ENCODE peak calls at places on chromosomes 11 and 22, in six cellular contexts. A, K, R, P, W and Y are unnamed samples.

GRCh38 chr11:46465683-46466082 is 74.1 kb upstream of the CHRM4 start:
- DNase-seq in P (no peak), K (no peak), R (no peak), W (no peak), A (no peak), Y (no peak)

GRCh38 chr11:130487390-130488186 is 39.1 kb downstream of the ADAMTS15 start:
- DNase-seq in R (no peak), P (peak; percentile 27), A (no peak), W (no peak), K (no peak), Y (no peak)

GRCh38 chr11:105923814-105924213 is 98.2 kb downstream of the MSANTD4 start:
- DNase-seq in P (no peak), A (peak; percentile 71), K (no peak), R (no peak), W (no peak), Y (no peak)

GRCh38 chr11:86089659-86090058 is 20.8 kb upstream of the PICALM start:
- DNase-seq in R (no peak), W (no peak), P (no peak), K (no peak), A (peak; percentile 68), Y (no peak)

GRCh38 chr11:1303196-1303821 is 6.1 kb downstream of the TOLLIP start:
- DNase-seq in R (peak; percentile 4), K (peak; percentile 49), W (peak; percentile 68), P (peak; percentile 29), A (peak; percentile 10), Y (no peak)

GRCh38 chr11:848988-849824 is 6.6 kb downstream of the TSPAN4 start:
- DNase-seq in W (peak; percentile 89), P (no peak), A (no peak), R (peak; percentile 58), K (no peak), Y (no peak)

GRCh38 chr22:50697667-50698506 is 25.3 kb downstream of the SHANK3 start:
- DNase-seq in W (peak; percentile 13), K (no peak), P (no peak), A (no peak), R (no peak), Y (no peak)

GRCh38 chr11:128476729-128477128 is 110.6 kb downstream of the ETS1 start:
- DNase-seq in P (peak; percentile 43), R (peak; percentile 62), A (no peak), K (no peak), W (no peak), Y (no peak)

GRCh38 chr11:99142237-99142636 is 121.5 kb downstream of the CNTN5 start:
- DNase-seq in K (no peak), W (no peak), R (no peak), A (no peak), P (no peak), Y (no peak)

GRCh38 chr11:20010861-20011225 is 149.4 kb downstream of the DBX1 start:
- DNase-seq in W (no peak), A (no peak), R (no peak), K (no peak), P (no peak), Y (no peak)

GRCh38 chr11:108959124-108959761 is 294.4 kb downstream of the DDX10 start:
- DNase-seq in A (no peak), W (no peak), K (no peak), R (no peak), P (no peak), Y (no peak)

GRCh38 chr22:31852691-31853370 is 91.5 kb upstream of the YWHAH start:
- DNase-seq in W (no peak), K (peak; percentile 46), A (no peak), R (no peak), P (no peak), Y (no peak)

GRCh38 chr11:47991266-47991830 is 11.0 kb downstream of the PTPRJ start:
- DNase-seq in A (no peak), K (no peak), R (peak; percentile 59), W (no peak), P (peak; percentile 52), Y (peak; percentile 37)

GRCh38 chr11:127281534-127281933 is 281.0 kb upstream of the KIRREL3 start:
- DNase-seq in R (no peak), A (no peak), P (no peak), W (no peak), K (no peak), Y (no peak)

GRCh38 chr11:27464155-27464759 is 8.3 kb downstream of the LGR4 start:
- DNase-seq in K (no peak), R (peak; percentile 55), A (peak; percentile 73), W (no peak), P (no peak), Y (no peak)

GRCh38 chr11:44626645-44627044 is 61.2 kb downstream of the CD82 start:
- DNase-seq in W (no peak), R (no peak), A (no peak), P (no peak), K (no peak), Y (no peak)

GRCh38 chr11:22076215-22076930 is 116.5 kb upstream of the ANO5 start:
- DNase-seq in K (no peak), R (no peak), P (no peak), W (no peak), A (no peak), Y (no peak)

GRCh38 chr11:130096823-130097222 is 27.1 kb downstream of the APLP2 start:
- DNase-seq in W (no peak), R (no peak), P (no peak), K (no peak), A (no peak), Y (no peak)

GRCh38 chr22:43232445-43232844 is 45.5 kb upstream of the TTLL12 start:
- DNase-seq in K (no peak), P (no peak), R (no peak), A (no peak), W (no peak), Y (no peak)

GRCh38 chr11:13620063-13620462 is 48.4 kb upstream of the FAR1 start:
- DNase-seq in P (no peak), A (no peak), K (no peak), R (no peak), W (no peak), Y (no peak)

GRCh38 chr11:23594755-23595154 is 734.5 kb upstream of the CCDC179 start:
- DNase-seq in W (no peak), A (no peak), R (no peak), K (no peak), P (no peak), Y (no peak)

GRCh38 chr11:121553367-121553766 is 100.6 kb upstream of the SORL1-AS1 start:
- DNase-seq in K (no peak), A (no peak), P (no peak), W (no peak), R (no peak), Y (no peak)

GRCh38 chr11:65981101-65981740 is 19.7 kb downstream of the SART1 start:
- DNase-seq in P (no peak), A (no peak), K (no peak), R (no peak), W (no peak), Y (no peak)

GRCh38 chr11:95739108-95739507 is 50.5 kb downstream of the FAM76B start:
- DNase-seq in A (no peak), W (no peak), R (no peak), K (no peak), P (no peak), Y (no peak)
- TF ChIP-seq CTCF in A (no peak), W (no peak), R (no peak), K (no peak), P (no peak), Y (peak; percentile 29)

GRCh38 chr22:22976033-22976922 is 88.7 kb downstream of the IGLL5 start:
- DNase-seq in K (no peak), R (no peak), W (no peak), P (no peak), A (no peak), Y (no peak)
- TF ChIP-seq CTCF in K (no peak), R (no peak), W (no peak), P (no peak), A (no peak), Y (no peak)

DNA sequence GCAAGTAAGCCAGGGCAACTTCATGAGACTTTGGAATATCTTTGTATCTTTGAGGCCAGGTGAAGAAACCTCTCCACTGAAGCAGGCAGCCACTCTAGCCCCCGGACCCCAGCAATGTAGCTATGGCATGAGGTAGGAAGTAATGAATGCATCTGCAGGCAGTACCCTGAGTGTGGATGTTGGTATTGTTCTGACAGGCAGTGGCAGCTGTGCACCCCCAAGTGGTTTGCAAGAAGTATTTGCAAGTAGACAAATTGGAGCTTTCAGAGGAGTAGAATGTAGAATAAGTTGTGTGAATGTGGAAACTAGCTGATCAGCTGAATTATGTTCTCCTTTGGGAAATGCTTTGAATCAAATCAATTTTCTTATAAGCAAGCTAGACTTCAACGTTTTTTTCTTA is 194.4 kb upstream of the PGR start:
- DNase-seq in P (no peak), K (no peak), R (no peak), A (no peak), W (peak; percentile 21), Y (peak; percentile 9)
- TF ChIP-seq CTCF in P (no peak), K (no peak), R (no peak), A (no peak), W (no peak), Y (no peak)

GRCh38 chr11:134783219-134783618 is 371.2 kb upstream of the B3GAT1 start:
- DNase-seq in R (no peak), P (no peak), K (no peak), A (no peak), W (no peak), Y (no peak)
- TF ChIP-seq CTCF in R (no peak), P (no peak), K (no peak), A (no peak), W (no peak), Y (no peak)

GRCh38 chr11:70471254-70471653 is 72.9 kb downstream of the CTTN start:
- DNase-seq in K (no peak), R (peak; percentile 48), A (peak; percentile 53), W (peak; percentile 74), P (no peak), Y (peak; percentile 76)
- TF ChIP-seq CTCF in K (no peak), R (peak; percentile 32), A (peak; percentile 45), W (no peak), P (no peak), Y (peak; percentile 59)

GRCh38 chr11:12577746-12578644 is 96.2 kb upstream of the TEAD1 start:
- DNase-seq in A (no peak), W (no peak), P (no peak), K (no peak), R (no peak), Y (peak; percentile 15)
- TF ChIP-seq CTCF in A (no peak), W (no peak), P (no peak), K (no peak), R (no peak), Y (no peak)